ENCODE peak calls at places on chromosome 12, in five cellular contexts. C, I, B, U and T are unnamed samples. For H3K27me3, the result is how much of the 10 kb centered on the place peaks cover.

GRCh38 chr12:41217731-41218130 is 29.6 kb downstream of the PDZRN4 start:
- DNase-seq in C (no peak), I (no peak), B (no peak), U (no peak), T (no peak)

GRCh38 chr12:2555487-2556082 is 239.2 kb upstream of the FKBP4 start:
- DNase-seq in C (no peak), I (no peak), B (no peak), U (no peak), T (no peak)

GRCh38 chr12:1993341-1993740 is 10.9 kb downstream of the DCP1B start:
- DNase-seq in C (no peak), I (peak), B (no peak), U (no peak), T (peak)

GRCh38 chr12:118055144-118055557 is 5.8 kb downstream of the WSB2 start:
- DNase-seq in C (no peak), I (peak), B (no peak), U (peak), T (no peak)

GRCh38 chr12:84607170-84607569 is 305.4 kb downstream of the SLC6A15 start:
- DNase-seq in C (no peak), I (no peak), B (no peak), U (no peak), T (no peak)

GRCh38 chr12:106301241-106301610 is 1.3 kb upstream of the TCP11L2 start:
- DNase-seq in C (no peak), I (no peak), B (no peak), U (no peak), T (no peak)

GRCh38 chr12:92398565-92399309 is 253.1 kb upstream of the BTG1 start:
- DNase-seq in C (no peak), I (no peak), B (no peak), U (no peak), T (no peak)

GRCh38 chr12:15719230-15719629 is 70.0 kb downstream of the EPS8 start:
- DNase-seq in C (no peak), I (no peak), B (no peak), U (no peak), T (no peak)

GRCh38 chr12:104784592-104784991 is 173.5 kb downstream of the SLC41A2 start:
- DNase-seq in C (no peak), I (no peak), B (no peak), U (no peak), T (no peak)

GRCh38 chr12:40565029-40565633 is 127.1 kb upstream of the CNTN1 start:
- DNase-seq in C (no peak), I (no peak), B (no peak), U (no peak), T (no peak)

GRCh38 chr12:1607940-1608782 is 13.8 kb upstream of the FBXL14 start:
- DNase-seq in C (no peak), I (no peak), B (no peak), U (no peak), T (no peak)

GRCh38 chr12:27982380-27982779 is 9.8 kb upstream of the PTHLH start:
- DNase-seq in C (no peak), I (no peak), B (no peak), U (no peak), T (no peak)

GRCh38 chr12:124862768-124863408 is 776 bp downstream of the SCARB1 start:
- DNase-seq in C (no peak), I (no peak), B (no peak), U (peak), T (no peak)

GRCh38 chr12:104138747-104139186 is 757 bp upstream of the NFYB start:
- DNase-seq in C (no peak), I (no peak), B (no peak), U (no peak), T (no peak)

GRCh38 chr12:119444462-119445044 is 110.0 kb downstream of the CCDC60 start:
- DNase-seq in C (peak), I (peak), B (peak), U (peak), T (peak)

GRCh38 chr12:125157177-125157576 is 91.9 kb downstream of the AACS start:
- DNase-seq in C (no peak), I (no peak), B (no peak), U (no peak), T (no peak)

GRCh38 chr12:104643093-104643646 is 186.4 kb downstream of the CHST11 start:
- DNase-seq in C (no peak), I (no peak), B (peak), U (no peak), T (no peak)

GRCh38 chr12:19196959-19197630 is 67.6 kb downstream of the PLEKHA5 start:
- DNase-seq in C (no peak), I (no peak), B (no peak), U (no peak), T (no peak)

GRCh38 chr12:93136243-93137015 is 207.3 kb upstream of the EEA1 start:
- DNase-seq in C (no peak), I (peak), B (no peak), U (no peak), T (no peak)

GRCh38 chr12:51281202-51281924 is 11.1 kb upstream of the SMAGP start:
- DNase-seq in C (no peak), I (no peak), B (no peak), U (no peak), T (no peak)

GRCh38 chr12:113390064-113391043 is 13.3 kb downstream of the SDS start:
- DNase-seq in C (no peak), I (no peak), B (no peak), U (no peak), T (no peak)

GRCh38 chr12:65828711-65829339 is 4.5 kb downstream of the HMGA2 start:
- DNase-seq in C (no peak), I (no peak), B (no peak), U (no peak), T (no peak)

GRCh38 chr12:121795029-121795977 is 1.8 kb upstream of the RHOF start:
- DNase-seq in C (peak), I (peak), B (no peak), U (peak), T (peak)

GRCh38 chr12:48826209-48826855 is 8.0 kb downstream of the CACNB3 start:
- DNase-seq in C (no peak), I (no peak), B (no peak), U (no peak), T (no peak)

GRCh38 chr12:100138048-100138907 is 4.4 kb downstream of the BLTP3B start:
- DNase-seq in C (no peak), I (no peak), B (no peak), U (peak), T (no peak)

GRCh38 chr12:39764944-39765560 is 145.4 kb upstream of the ABCD2 start:
- DNase-seq in C (no peak), I (peak), B (no peak), U (peak), T (peak)

GRCh38 chr12:28089363-28089762 is 100.9 kb upstream of the CCDC91 start:
- DNase-seq in C (no peak), I (no peak), B (no peak), U (peak), T (no peak)

GRCh38 chr12:94037444-94037843 is 110.9 kb upstream of the PLXNC1 start:
- DNase-seq in C (no peak), I (no peak), B (no peak), U (no peak), T (no peak)

GRCh38 chr12:125202421-125202820 is 137.2 kb downstream of the AACS start:
- DNase-seq in C (no peak), I (no peak), B (no peak), U (no peak), T (no peak)

GRCh38 chr12:104630230-104630670 is 173.5 kb downstream of the CHST11 start:
- DNase-seq in C (no peak), I (no peak), B (no peak), U (no peak), T (no peak)

GRCh38 chr12:118357327-118358007 is 15.2 kb downstream of the TAOK3 start:
- DNase-seq in C (no peak), I (no peak), B (peak), U (peak), T (peak)

GRCh38 chr12:120961604-120962486 is 16.5 kb upstream of the HNF1A start:
- DNase-seq in C (no peak), I (no peak), B (no peak), U (peak), T (no peak)

GRCh38 chr12:90959538-90960139 is 4.7 kb upstream of the CCER1 start:
- DNase-seq in C (no peak), I (peak), B (no peak), U (peak), T (peak)

GRCh38 chr12:101931498-101932326 is 54.3 kb downstream of the DRAM1 start:
- DNase-seq in C (no peak), I (no peak), B (peak), U (no peak), T (no peak)

GRCh38 chr12:79874665-79875064 is 60.2 kb downstream of the PPP1R12A start:
- DNase-seq in C (peak), I (no peak), B (no peak), U (no peak), T (no peak)

GRCh38 chr12:12902036-12902435 is 10.7 kb downstream of the GPRC5A start:
- DNase-seq in C (no peak), I (no peak), B (no peak), U (no peak), T (no peak)

GRCh38 chr12:53982616-53983579 is 2.0 kb upstream of the HOXC10 start:
- DNase-seq in C (no peak), I (no peak), B (no peak), U (no peak), T (no peak)
- H3K27me3 ChIP-seq in C (half or more), I (under half), B (under half), U (under half), T (under half)

GRCh38 chr12:88577537-88577936 is 2.7 kb downstream of the KITLG start:
- DNase-seq in C (no peak), I (no peak), B (no peak), U (no peak), T (peak)
- TF ChIP-seq ATF3 in C (no peak), I (no peak), B (no peak), U (no peak), T (no peak)

DNA sequence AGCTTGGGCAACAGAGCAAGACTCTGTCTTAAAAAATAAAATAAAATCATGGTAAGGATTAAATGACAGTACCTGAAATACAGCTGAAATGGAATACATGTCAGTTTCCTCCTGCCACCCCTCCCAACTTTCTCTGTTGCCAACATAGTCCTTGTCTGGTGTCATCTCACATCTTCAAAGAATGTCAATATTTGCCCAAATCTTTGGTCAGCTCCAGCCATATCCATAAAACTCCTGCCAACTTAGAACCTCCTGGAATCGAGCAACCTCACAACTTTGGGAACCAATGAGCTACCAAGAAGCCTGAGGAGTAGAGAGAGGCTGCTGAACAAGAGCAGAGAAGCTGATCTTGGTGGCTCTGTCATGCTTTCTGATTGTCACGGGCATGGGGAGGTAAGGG is 10.8 kb upstream of the LRRC10 start:
- DNase-seq in C (no peak), I (no peak), B (no peak), U (no peak), T (no peak)
- TF ChIP-seq ZNF274 in C (no peak), I (no peak), B (no peak), U (no peak), T (no peak)

GRCh38 chr12:26954027-26954426 is 15.8 kb downstream of the FGFR1OP2 start:
- DNase-seq in C (no peak), I (no peak), B (no peak), U (no peak), T (no peak)
- H3K27me3 ChIP-seq in C (under half), I (under half), B (under half), U (under half), T (under half)

DNA sequence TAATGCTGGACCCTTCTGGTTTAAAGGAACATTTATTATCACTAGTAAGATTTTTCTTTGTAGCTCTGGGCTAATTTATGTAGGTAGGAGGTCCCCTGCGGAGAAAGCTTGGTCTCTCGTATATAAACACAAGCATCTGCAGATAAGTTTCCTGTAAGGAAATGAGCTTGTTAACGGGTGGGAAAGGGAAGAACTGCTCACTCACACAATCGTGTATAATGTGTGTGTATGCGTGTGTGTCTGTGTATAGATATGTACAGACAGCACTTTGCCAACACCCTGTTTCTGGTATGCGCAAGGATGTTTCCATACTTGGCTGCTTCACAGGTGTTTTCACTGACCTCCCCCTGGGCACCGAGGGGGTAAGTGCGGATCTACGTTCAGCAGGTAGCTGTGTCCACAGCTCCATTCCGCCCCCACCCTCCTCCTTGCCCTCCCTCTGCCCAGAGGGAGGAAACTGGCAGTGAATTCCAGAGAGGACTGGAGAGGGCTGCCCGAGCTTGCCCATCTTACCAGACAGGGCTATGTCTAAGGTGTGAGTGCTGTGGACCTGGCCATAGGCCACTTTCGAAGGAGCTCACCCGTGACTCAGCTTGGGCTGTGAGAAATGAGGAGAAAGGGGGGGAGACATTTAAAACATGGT is 65.2 kb downstream of the NINJ2 start:
- DNase-seq in C (no peak), I (no peak), B (no peak), U (no peak), T (no peak)
- TF ChIP-seq ATF3 in C (no peak), I (no peak), B (no peak), U (no peak), T (no peak)

DNA sequence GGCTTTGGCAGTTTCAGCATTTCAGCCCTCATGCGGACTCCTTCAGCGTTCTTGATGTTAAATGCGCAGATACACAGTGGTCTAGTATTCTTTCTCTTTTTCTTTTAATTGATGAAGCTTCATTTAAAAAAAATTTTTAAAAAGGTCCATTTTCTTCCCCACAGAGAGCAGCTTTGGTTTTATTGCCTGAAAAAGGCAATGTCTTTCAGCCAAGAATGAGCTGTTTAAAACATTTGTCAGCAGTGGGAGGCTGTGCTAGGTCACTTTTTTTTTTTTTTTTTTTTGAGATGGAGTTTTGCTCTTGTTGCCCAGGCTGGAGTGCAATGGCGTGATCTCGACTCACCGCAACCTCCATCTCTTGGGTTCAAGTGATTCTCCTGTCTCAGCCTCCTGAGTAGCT is 13.5 kb downstream of the KMT5A start:
- DNase-seq in C (no peak), I (no peak), B (no peak), U (no peak), T (no peak)
- TF ChIP-seq ZNF274 in C (no peak), I (no peak), B (no peak), U (no peak), T (no peak)

DNA sequence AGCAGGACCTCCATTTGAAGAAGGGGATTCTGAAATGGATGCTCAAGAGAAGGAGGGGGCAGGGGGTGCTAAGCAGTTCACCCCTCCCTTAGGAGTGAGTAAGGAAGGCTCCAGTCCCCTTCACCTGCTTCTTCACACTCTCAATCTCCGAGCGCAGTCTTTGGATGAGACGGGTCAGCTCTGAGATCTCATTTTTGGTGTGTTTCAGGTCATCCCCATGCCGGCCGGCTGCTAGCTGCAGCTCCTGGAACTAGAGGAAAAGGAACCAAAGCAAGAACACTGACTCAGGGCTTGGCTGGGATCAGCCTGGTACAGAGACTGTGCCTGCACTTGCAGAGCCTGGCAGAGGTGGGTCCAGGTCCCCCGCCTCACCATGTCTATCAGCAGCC is 7.3 kb downstream of the KRT73 start:
- DNase-seq in C (no peak), I (no peak), B (no peak), U (no peak), T (no peak)
- H3K27me3 ChIP-seq in C (under half), I (under half), B (under half), U (under half), T (under half)

GRCh38 chr12:129941646-129942045 is 37.8 kb upstream of the TMEM132D start:
- DNase-seq in C (no peak), I (no peak), B (no peak), U (no peak), T (no peak)

GRCh38 chr12:129934977-129935376 is 31.2 kb upstream of the TMEM132D start:
- DNase-seq in C (no peak), I (no peak), B (no peak), U (no peak), T (no peak)

DNA sequence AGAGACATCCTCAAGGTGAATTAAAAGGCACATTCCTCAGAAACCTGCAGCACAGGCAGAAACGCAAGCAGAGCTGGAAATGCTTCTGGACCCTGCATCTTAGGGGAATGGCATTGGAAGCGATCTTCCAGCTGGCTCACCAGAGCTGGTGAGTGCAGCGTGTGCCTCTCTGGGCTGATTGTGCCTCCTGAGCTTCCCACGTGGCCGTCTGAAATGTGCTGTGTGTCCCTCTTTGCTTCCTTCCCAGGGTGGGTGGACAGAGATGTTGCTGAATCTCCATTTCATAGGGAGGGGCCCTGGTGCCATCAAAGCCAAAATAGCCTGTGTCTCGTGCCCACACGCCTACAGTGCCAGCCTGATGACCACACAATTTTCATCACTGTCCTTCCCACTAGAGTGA is 34.3 kb upstream of the TMEM132D start:
- DNase-seq in C (no peak), I (no peak), B (no peak), U (no peak), T (no peak)
- TF ChIP-seq ATF3 in C (no peak), I (no peak), B (no peak), U (no peak), T (no peak)